ENCODE peak calls at places on chromosome X, in six cellular contexts. One of them, this sample, is unnamed.

GRCh38 chrX:1239681-1240142 is 27.3 kb upstream of the CRLF2 start:
- DNase-seq in GM23338: no peak
- DNase-seq in GM12878: peak
- DNase-seq in esophagus muscularis mucosa: no peak
- DNase-seq in stomach: peak
- DNase-seq in H1: no peak
- DNase-seq in this sample: peak

GRCh38 chrX:11438767-11439166 is 145.6 kb downstream of the AMELX start:
- DNase-seq in GM23338: no peak
- DNase-seq in GM12878: no peak
- DNase-seq in esophagus muscularis mucosa: no peak
- DNase-seq in stomach: no peak
- DNase-seq in H1: no peak
- DNase-seq in this sample: no peak

GRCh38 chrX:54786972-54787371 is 11.1 kb downstream of the ITIH6 start:
- DNase-seq in GM23338: peak
- DNase-seq in GM12878: no peak
- DNase-seq in esophagus muscularis mucosa: no peak
- DNase-seq in stomach: peak
- DNase-seq in H1: no peak
- DNase-seq in this sample: no peak

GRCh38 chrX:69031181-69031580 is 134.1 kb downstream of the PJA1 start:
- DNase-seq in GM23338: peak
- DNase-seq in GM12878: no peak
- DNase-seq in esophagus muscularis mucosa: peak
- DNase-seq in stomach: no peak
- DNase-seq in H1: peak
- DNase-seq in this sample: no peak

GRCh38 chrX:48919947-48920712 is 1.3 kb upstream of the PIM2 start:
- DNase-seq in GM23338: no peak
- DNase-seq in GM12878: no peak
- DNase-seq in esophagus muscularis mucosa: no peak
- DNase-seq in stomach: no peak
- DNase-seq in H1: no peak
- DNase-seq in this sample: no peak

GRCh38 chrX:100376581-100376980 is 33.5 kb downstream of the PCDH19 start:
- DNase-seq in GM23338: no peak
- DNase-seq in GM12878: no peak
- DNase-seq in esophagus muscularis mucosa: no peak
- DNase-seq in stomach: no peak
- DNase-seq in H1: no peak
- DNase-seq in this sample: no peak

GRCh38 chrX:78618987-78619386 is 40.1 kb downstream of the RTL3 start:
- DNase-seq in GM23338: no peak
- DNase-seq in GM12878: no peak
- DNase-seq in esophagus muscularis mucosa: no peak
- DNase-seq in stomach: no peak
- DNase-seq in H1: no peak
- DNase-seq in this sample: no peak

GRCh38 chrX:2863646-2864045 is 34.9 kb downstream of the GYG2 start:
- DNase-seq in GM23338: peak
- DNase-seq in GM12878: no peak
- DNase-seq in esophagus muscularis mucosa: no peak
- DNase-seq in stomach: no peak
- DNase-seq in H1: no peak
- DNase-seq in this sample: no peak

GRCh38 chrX:19064175-19064574 is 58.1 kb downstream of the ADGRG2 start:
- DNase-seq in GM23338: no peak
- DNase-seq in GM12878: no peak
- DNase-seq in esophagus muscularis mucosa: no peak
- DNase-seq in stomach: no peak
- DNase-seq in H1: no peak
- DNase-seq in this sample: no peak

GRCh38 chrX:77505227-77505626 is 58.0 kb downstream of the FGF16 start:
- DNase-seq in GM23338: no peak
- DNase-seq in GM12878: no peak
- DNase-seq in esophagus muscularis mucosa: no peak
- DNase-seq in stomach: no peak
- DNase-seq in H1: no peak
- DNase-seq in this sample: no peak

GRCh38 chrX:44022964-44023363 is 49.8 kb upstream of the NDP start:
- DNase-seq in GM23338: no peak
- DNase-seq in GM12878: no peak
- DNase-seq in esophagus muscularis mucosa: no peak
- DNase-seq in stomach: peak
- DNase-seq in H1: no peak
- DNase-seq in this sample: no peak

GRCh38 chrX:12245650-12246645 is 107.7 kb downstream of the FRMPD4 start:
- DNase-seq in GM23338: no peak
- DNase-seq in GM12878: no peak
- DNase-seq in esophagus muscularis mucosa: no peak
- DNase-seq in stomach: no peak
- DNase-seq in H1: no peak
- DNase-seq in this sample: no peak

GRCh38 chrX:104679175-104679574 is 113.2 kb downstream of the IL1RAPL2 start:
- DNase-seq in GM23338: no peak
- DNase-seq in GM12878: no peak
- DNase-seq in esophagus muscularis mucosa: no peak
- DNase-seq in stomach: no peak
- DNase-seq in H1: no peak
- DNase-seq in this sample: no peak

GRCh38 chrX:53930513-53931380 is 113.5 kb downstream of the PHF8 start:
- DNase-seq in GM23338: no peak
- DNase-seq in GM12878: no peak
- DNase-seq in esophagus muscularis mucosa: no peak
- DNase-seq in stomach: no peak
- DNase-seq in H1: no peak
- DNase-seq in this sample: no peak

GRCh38 chrX:136262812-136263315 is 11.7 kb upstream of the MAP7D3 start:
- DNase-seq in GM23338: peak
- DNase-seq in GM12878: no peak
- DNase-seq in esophagus muscularis mucosa: no peak
- DNase-seq in stomach: no peak
- DNase-seq in H1: no peak
- DNase-seq in this sample: no peak

GRCh38 chrX:1486177-1486576 is 33.5 kb upstream of the ASMTL start:
- DNase-seq in GM23338: no peak
- DNase-seq in GM12878: no peak
- DNase-seq in esophagus muscularis mucosa: no peak
- DNase-seq in stomach: no peak
- DNase-seq in H1: no peak
- DNase-seq in this sample: no peak

GRCh38 chrX:47658684-47659515 is at the start of gene UXT:
- DNase-seq in GM23338: peak
- DNase-seq in GM12878: peak
- DNase-seq in esophagus muscularis mucosa: peak
- DNase-seq in stomach: peak
- DNase-seq in H1: peak
- DNase-seq in this sample: peak
- TF ChIP-seq POLR2AphosphoS5 in GM23338: peak
- TF ChIP-seq POLR2AphosphoS5 in GM12878: peak
- TF ChIP-seq POLR2AphosphoS5 in esophagus muscularis mucosa: peak
- TF ChIP-seq POLR2AphosphoS5 in stomach: peak
- TF ChIP-seq POLR2AphosphoS5 in H1: no peak
- TF ChIP-seq POLR2AphosphoS5 in this sample: peak

GRCh38 chrX:154531626-154532025 is 15.0 kb downstream of the G6PD start:
- DNase-seq in GM23338: no peak
- DNase-seq in GM12878: no peak
- DNase-seq in esophagus muscularis mucosa: no peak
- DNase-seq in stomach: no peak
- DNase-seq in H1: no peak
- DNase-seq in this sample: no peak

GRCh38 chrX:154530286-154530685 is 14.3 kb upstream of the FAM3A start:
- DNase-seq in GM23338: peak
- DNase-seq in GM12878: no peak
- DNase-seq in esophagus muscularis mucosa: no peak
- DNase-seq in stomach: no peak
- DNase-seq in H1: no peak
- DNase-seq in this sample: no peak

GRCh38 chrX:154525606-154526490 is 9.8 kb upstream of the FAM3A start:
- DNase-seq in GM23338: no peak
- DNase-seq in GM12878: no peak
- DNase-seq in esophagus muscularis mucosa: no peak
- DNase-seq in stomach: no peak
- DNase-seq in H1: no peak
- DNase-seq in this sample: no peak

GRCh38 chrX:154529206-154529612 is 13.2 kb upstream of the FAM3A start:
- DNase-seq in GM23338: no peak
- DNase-seq in GM12878: no peak
- DNase-seq in esophagus muscularis mucosa: no peak
- DNase-seq in stomach: no peak
- DNase-seq in H1: no peak
- DNase-seq in this sample: no peak

DNA sequence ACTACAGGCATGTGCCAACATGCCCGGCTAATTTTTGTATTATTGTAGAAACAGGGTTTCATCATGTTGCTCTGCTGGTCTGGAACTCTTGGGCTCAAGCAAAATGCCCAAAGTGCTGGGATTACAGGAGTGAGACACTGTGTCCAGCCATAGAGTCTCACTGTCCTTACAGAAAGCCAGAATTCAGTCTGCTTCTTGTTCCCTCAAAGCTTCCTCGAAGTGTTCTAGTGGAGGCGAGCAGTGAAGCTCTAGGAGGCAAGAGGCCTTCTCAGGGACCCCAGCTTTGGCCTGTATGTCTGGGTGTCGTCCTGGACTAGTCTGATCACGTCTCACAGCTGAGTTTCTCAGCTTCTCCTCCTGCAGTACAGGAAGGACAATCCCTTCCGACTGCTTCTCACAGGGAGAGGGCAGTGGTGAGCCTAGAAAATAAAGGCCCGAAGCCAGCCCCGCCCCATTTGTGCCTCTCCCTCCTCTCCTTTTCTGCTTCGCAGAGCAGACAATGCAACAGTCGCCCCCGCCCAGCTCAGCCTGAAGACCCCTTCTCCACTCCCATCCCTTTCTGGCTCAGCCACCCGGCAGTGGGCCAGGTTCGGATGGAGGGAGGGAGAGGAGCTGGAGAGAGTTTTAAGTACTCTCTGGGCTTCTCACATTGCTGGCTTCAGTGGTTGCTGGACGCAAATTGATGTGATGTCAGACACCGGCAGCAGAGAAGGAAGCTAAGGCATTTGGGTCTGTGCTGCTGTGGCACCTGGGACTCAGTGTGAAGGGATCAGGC is 11.1 kb upstream of the FAM3A start:
- DNase-seq in GM23338: peak
- DNase-seq in GM12878: peak
- DNase-seq in esophagus muscularis mucosa: no peak
- DNase-seq in stomach: peak
- DNase-seq in H1: peak
- DNase-seq in this sample: no peak
- TF ChIP-seq POLR2AphosphoS5 in GM23338: no peak
- TF ChIP-seq POLR2AphosphoS5 in GM12878: peak
- TF ChIP-seq POLR2AphosphoS5 in esophagus muscularis mucosa: peak
- TF ChIP-seq POLR2AphosphoS5 in stomach: no peak
- TF ChIP-seq POLR2AphosphoS5 in H1: no peak
- TF ChIP-seq POLR2AphosphoS5 in this sample: no peak

GRCh38 chrX:37722595-37722994 is 37.0 kb downstream of the XK start:
- DNase-seq in GM23338: no peak
- DNase-seq in GM12878: no peak
- DNase-seq in esophagus muscularis mucosa: no peak
- DNase-seq in stomach: no peak
- DNase-seq in H1: no peak
- DNase-seq in this sample: no peak

DNA sequence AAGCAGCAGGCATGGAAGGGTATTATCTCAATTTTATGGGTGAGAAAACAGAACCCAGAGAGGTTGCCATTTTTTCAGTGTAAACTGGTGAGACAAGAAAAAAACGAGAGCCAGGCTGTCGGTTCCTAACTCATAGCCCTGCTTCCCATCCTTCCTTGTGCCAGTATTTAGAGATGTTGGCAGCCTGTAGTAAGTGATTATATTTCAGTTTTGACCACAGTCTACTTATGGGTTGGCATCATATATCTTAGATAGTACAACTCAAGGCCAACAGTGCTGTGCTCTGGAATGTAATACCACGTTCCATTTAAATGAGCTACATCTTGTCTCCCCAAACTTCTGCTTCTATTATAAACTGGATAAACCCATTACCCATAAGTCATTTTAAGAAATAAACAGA is 40.8 kb downstream of the XK start:
- DNase-seq in GM23338: no peak
- DNase-seq in GM12878: no peak
- DNase-seq in esophagus muscularis mucosa: no peak
- DNase-seq in stomach: no peak
- DNase-seq in H1: no peak
- DNase-seq in this sample: no peak
- TF ChIP-seq POLR2AphosphoS5 in GM23338: no peak
- TF ChIP-seq POLR2AphosphoS5 in GM12878: no peak
- TF ChIP-seq POLR2AphosphoS5 in esophagus muscularis mucosa: no peak
- TF ChIP-seq POLR2AphosphoS5 in stomach: no peak
- TF ChIP-seq POLR2AphosphoS5 in H1: no peak
- TF ChIP-seq POLR2AphosphoS5 in this sample: no peak

GRCh38 chrX:71365876-71366673 is at the start of gene TAF1:
- DNase-seq in GM23338: peak
- DNase-seq in GM12878: peak
- DNase-seq in esophagus muscularis mucosa: peak
- DNase-seq in stomach: peak
- DNase-seq in H1: peak
- DNase-seq in this sample: peak
- TF ChIP-seq POLR2AphosphoS5 in GM23338: peak
- TF ChIP-seq POLR2AphosphoS5 in GM12878: peak
- TF ChIP-seq POLR2AphosphoS5 in esophagus muscularis mucosa: peak
- TF ChIP-seq POLR2AphosphoS5 in stomach: peak
- TF ChIP-seq POLR2AphosphoS5 in H1: peak
- TF ChIP-seq POLR2AphosphoS5 in this sample: peak

DNA sequence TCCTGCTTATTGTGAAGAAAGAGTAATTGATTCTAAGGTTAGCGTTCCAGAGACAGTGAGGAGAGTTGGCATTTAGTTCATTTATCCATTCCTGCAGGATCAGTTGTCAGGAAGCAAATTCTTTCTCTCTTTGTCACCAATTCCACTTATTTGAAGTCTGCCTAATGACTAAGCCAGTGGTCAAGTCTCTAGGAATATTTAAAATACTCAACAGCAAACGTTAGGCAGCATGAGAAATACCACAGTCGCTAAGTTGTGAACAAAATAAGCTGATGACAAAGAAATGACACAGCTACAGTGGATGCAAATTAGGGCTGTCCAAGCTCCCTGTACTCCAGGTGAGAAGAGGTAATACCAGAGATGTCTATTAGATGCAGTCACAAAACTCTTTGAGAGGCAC is 6.6 kb upstream of the MAGEB17 start:
- DNase-seq in GM23338: no peak
- DNase-seq in GM12878: no peak
- DNase-seq in esophagus muscularis mucosa: no peak
- DNase-seq in stomach: no peak
- DNase-seq in H1: no peak
- DNase-seq in this sample: no peak
- TF ChIP-seq POLR2AphosphoS5 in GM23338: no peak
- TF ChIP-seq POLR2AphosphoS5 in GM12878: no peak
- TF ChIP-seq POLR2AphosphoS5 in esophagus muscularis mucosa: no peak
- TF ChIP-seq POLR2AphosphoS5 in stomach: no peak
- TF ChIP-seq POLR2AphosphoS5 in H1: no peak
- TF ChIP-seq POLR2AphosphoS5 in this sample: no peak

This sample was measured in upper lobe of left lung.